ENCODE peak calls at places on chromosomes 7 and 10, in nine cellular contexts. F is pons; Z is stromal cell of bone marrow; C is activated gamma-delta T cell treated with Interleukin-2 at 50 U/mL for 16 hours; E is kidney tubule cell; Q is GM10248; S is T47D; H is cerebellar nuclear complex; I is T-helper 2 cell treated with Interferon-gamma antibody and Interleukin-4, amounts not matched to agents 5 μg/mL and 100 μg/mL, for 36 hours. P is an unnamed sample.

GRCh38 chr7:33753881-33754525 is 151.3 kb upstream of the BMPER start:
- DNase-seq in I (no peak), C (no peak), Z (no peak), H (no peak), S (peak), E (no peak), F (no peak), Q (no peak), P (no peak)

GRCh38 chr7:20895563-20895962 is 108.9 kb upstream of the SP8 start:
- DNase-seq in C (no peak), H (no peak), F (no peak), Q (no peak), E (no peak), S (no peak), Z (no peak), I (no peak), P (no peak)

GRCh38 chr10:22631646-22632278 is 82.6 kb downstream of the PIP4K2A start:
- DNase-seq in I (no peak), E (peak), C (no peak), H (no peak), Q (no peak), S (peak), Z (no peak), F (peak), P (no peak)

GRCh38 chr7:18535811-18536413 is 40.4 kb downstream of the HDAC9 start:
- DNase-seq in E (peak), H (no peak), Q (no peak), I (no peak), S (peak), C (no peak), F (no peak), Z (no peak), P (no peak)

GRCh38 chr10:100508691-100509150 is 10.9 kb downstream of the SEC31B start:
- DNase-seq in H (no peak), E (peak), S (peak), I (peak), C (peak), Q (peak), Z (no peak), F (peak), P (peak)

GRCh38 chr10:79191951-79192676 is 123.3 kb downstream of the ZMIZ1 start:
- DNase-seq in E (no peak), C (no peak), I (no peak), H (no peak), S (no peak), Z (no peak), Q (no peak), F (no peak), P (no peak)

GRCh38 chr10:132991706-132992432 is 49.5 kb upstream of the CFAP46 start:
- DNase-seq in I (no peak), H (no peak), S (no peak), Z (no peak), Q (no peak), F (no peak), C (no peak), E (no peak), P (no peak)

GRCh38 chr10:13775786-13776780 is 189.3 kb downstream of the PRPF18 start:
- DNase-seq in H (no peak), F (no peak), S (no peak), I (no peak), E (peak), Q (no peak), C (no peak), Z (peak), P (no peak)

GRCh38 chr10:80382989-80383388 is 25.4 kb upstream of the PRXL2A start:
- DNase-seq in H (no peak), Z (no peak), C (peak), Q (peak), E (peak), I (peak), S (peak), F (peak), P (peak)

GRCh38 chr10:57657164-57657765 is 610.4 kb downstream of the IPMK start:
- DNase-seq in C (no peak), I (peak), F (peak), H (no peak), Z (peak), S (peak), E (peak), Q (peak), P (no peak)

GRCh38 chr7:24668922-24669635 is 88.2 kb downstream of the GSDME start:
- DNase-seq in F (no peak), Z (no peak), S (no peak), Q (no peak), E (peak), C (no peak), H (no peak), I (no peak), P (no peak)

GRCh38 chr10:116067825-116068224 is 205.2 kb downstream of the GFRA1 start:
- DNase-seq in I (no peak), H (no peak), Z (no peak), C (no peak), E (no peak), F (no peak), S (no peak), Q (no peak), P (no peak)

GRCh38 chr7:128872394-128872824 is 9.8 kb downstream of the ATP6V1F start:
- DNase-seq in S (peak), F (no peak), E (peak), C (no peak), Q (no peak), H (no peak), Z (no peak), I (no peak), P (no peak)

GRCh38 chr7:130669051-130669700 is 628 bp upstream of the COPG2 start:
- DNase-seq in Z (no peak), I (no peak), S (peak), F (peak), E (no peak), Q (no peak), C (no peak), H (no peak), P (no peak)

GRCh38 chr7:80517177-80517804 is 5.4 kb upstream of the GNAT3 start:
- DNase-seq in Q (no peak), S (no peak), C (no peak), F (no peak), H (no peak), I (no peak), Z (no peak), E (peak), P (no peak)

GRCh38 chr10:79078367-79079073 is 9.8 kb downstream of the ZMIZ1 start:
- DNase-seq in S (no peak), H (no peak), I (no peak), F (no peak), C (no peak), E (no peak), Q (no peak), Z (no peak), P (no peak)

GRCh38 chr10:133231244-133231945 is 1.4 kb downstream of the UTF1 start:
- DNase-seq in I (no peak), E (no peak), Q (no peak), H (no peak), Z (no peak), C (no peak), S (no peak), F (no peak), P (no peak)

GRCh38 chr10:3486346-3487065 is 298.5 kb downstream of the KLF6 start:
- DNase-seq in C (no peak), F (no peak), S (peak), H (no peak), E (peak), I (no peak), Q (no peak), Z (no peak), P (no peak)

GRCh38 chr10:62381385-62382102 is 7.4 kb downstream of the ZNF365 start:
- DNase-seq in C (no peak), S (peak), F (peak), I (no peak), E (no peak), H (no peak), Z (no peak), Q (no peak), P (no peak)